ENCODE peak calls at places on chromosomes 2 and 18, in eight cellular contexts. V is testis; K is bronchial epithelial cell; G is fibroblast of lung; O is fibroblast of mammary gland; H is AG10803; E is effector memory CD4-positive, alpha-beta T cell; Z is pancreas. W is an unnamed sample.
A peak's percentile ranks its signal among the peaks of the same experiment; 100 is the strongest.

GRCh38 chr2:19312949-19313348 is 45.5 kb downstream of the OSR1 start:
- DNase-seq in V (peak; percentile 47), E (no peak), O (peak; percentile 61), Z (peak; percentile 38), K (peak; percentile 50), H (peak; percentile 49), G (peak; percentile 63), W (peak; percentile 29)

GRCh38 chr2:12819098-12819465 is 102.3 kb downstream of the TRIB2 start:
- DNase-seq in V (peak; percentile 92), G (peak; percentile 98), E (no peak), H (peak; percentile 100), Z (peak; percentile 59), O (peak; percentile 99), K (peak; percentile 94), W (peak; percentile 85)

GRCh38 chr2:135851858-135852257 is 14.9 kb upstream of the LCT start:
- DNase-seq in O (no peak), V (no peak), G (no peak), Z (no peak), K (no peak), H (peak; percentile 53), E (no peak), W (no peak)

GRCh38 chr18:74524097-74524496 is 10.2 kb upstream of the CNDP1 start:
- DNase-seq in K (no peak), G (peak; percentile 54), H (no peak), O (no peak), E (no peak), V (no peak), Z (peak; percentile 36), W (no peak)

GRCh38 chr2:210399440-210400041 is 77.0 kb downstream of the LANCL1 start:
- DNase-seq in E (no peak), K (peak; percentile 43), V (no peak), H (no peak), O (peak; percentile 25), G (peak; percentile 42), Z (no peak), W (peak; percentile 11)

GRCh38 chr18:12776821-12777471 is 74.1 kb downstream of the PSMG2 start:
- DNase-seq in G (no peak), K (no peak), E (no peak), O (no peak), H (no peak), Z (no peak), V (no peak), W (no peak)

GRCh38 chr2:44537264-44537663 is 175.5 kb downstream of the CAMKMT start:
- DNase-seq in V (no peak), H (peak; percentile 14), O (peak; percentile 32), K (peak; percentile 40), G (no peak), E (no peak), Z (no peak), W (peak; percentile 42)

GRCh38 chr2:26461601-26462023 is 16.3 kb downstream of the OTOF start:
- DNase-seq in H (no peak), K (no peak), V (no peak), E (no peak), O (no peak), Z (no peak), G (no peak), W (no peak)

GRCh38 chr2:124489686-124490085 is 464.6 kb downstream of the CNTNAP5 start:
- DNase-seq in G (no peak), O (no peak), H (no peak), V (no peak), K (peak; percentile 12), Z (no peak), E (no peak), W (no peak)

GRCh38 chr2:25323042-25323514 is 18.6 kb downstream of the DNMT3A start:
- DNase-seq in H (peak; percentile 22), E (peak; percentile 63), K (no peak), V (peak; percentile 50), G (no peak), Z (no peak), O (peak; percentile 35), W (no peak)

GRCh38 chr2:229660951-229661350 is 53.4 kb downstream of the DNER start:
- DNase-seq in Z (no peak), H (no peak), K (peak; percentile 54), O (peak; percentile 22), V (no peak), G (peak; percentile 6), E (no peak), W (peak; percentile 31)

GRCh38 chr2:176176233-176176632 is 12.2 kb upstream of the HOXD1 start:
- DNase-seq in H (no peak), O (no peak), E (no peak), Z (no peak), K (no peak), G (no peak), V (no peak), W (no peak)

GRCh38 chr2:176175729-176176074 is 12.8 kb upstream of the HOXD1 start:
- DNase-seq in H (no peak), O (no peak), Z (no peak), K (no peak), G (no peak), V (no peak), E (no peak), W (no peak)

GRCh38 chr2:176178807-176179271 is 9.6 kb upstream of the HOXD1 start:
- DNase-seq in V (no peak), K (peak; percentile 8), E (no peak), Z (no peak), O (no peak), H (no peak), G (no peak), W (no peak)

GRCh38 chr2:176178271-176178806 is 10.1 kb upstream of the HOXD1 start:
- DNase-seq in G (no peak), Z (no peak), H (peak; percentile 37), O (peak; percentile 57), E (no peak), V (peak; percentile 38), K (peak; percentile 60), W (peak; percentile 68)

DNA sequence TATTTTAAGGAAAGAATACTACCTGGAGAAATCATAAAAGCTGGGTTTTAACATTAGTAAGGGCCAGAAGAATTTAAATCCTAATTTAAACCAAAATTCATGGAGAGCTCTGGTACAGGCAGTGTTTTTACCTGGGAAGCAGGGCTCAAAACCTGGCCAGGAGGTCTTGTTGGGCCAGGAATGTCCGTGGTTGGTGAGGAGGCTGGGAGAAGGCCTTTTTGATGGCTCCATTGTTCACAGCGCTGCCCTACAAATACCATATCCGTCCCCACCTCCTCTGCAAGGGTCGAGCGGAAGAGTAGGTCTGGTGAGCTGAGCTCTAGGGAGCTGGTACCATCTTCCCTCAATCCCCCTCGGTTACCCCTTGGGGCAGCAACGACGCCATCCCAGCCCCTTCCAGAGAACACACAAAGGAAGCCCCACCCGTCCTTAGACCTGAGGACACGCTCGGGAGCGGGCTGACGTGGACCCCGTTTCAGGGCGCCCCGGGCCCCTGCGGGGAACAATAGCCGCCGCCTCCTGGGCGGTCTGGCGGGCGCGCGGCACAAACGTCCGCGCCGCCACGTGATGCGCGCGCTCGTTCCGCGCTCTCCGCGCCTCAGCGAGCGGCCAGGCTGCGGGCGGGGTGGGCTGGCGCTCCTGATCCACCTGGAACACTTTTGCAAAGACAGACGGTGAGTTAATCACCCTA is 10.7 kb upstream of the HOXD1 start:
- DNase-seq in K (no peak), E (no peak), V (no peak), Z (no peak), O (no peak), H (no peak), G (no peak), W (no peak)
- H3K4me3 ChIP-seq in K (peak overlapping the region; percentile 17), E (no peak overlapping the region), V (peak overlapping the region; percentile 48), Z (no peak overlapping the region), O (peak overlapping the region; percentile 50), H (peak overlapping the region; percentile 58), G (no peak overlapping the region), W (no peak overlapping the region)

DNA sequence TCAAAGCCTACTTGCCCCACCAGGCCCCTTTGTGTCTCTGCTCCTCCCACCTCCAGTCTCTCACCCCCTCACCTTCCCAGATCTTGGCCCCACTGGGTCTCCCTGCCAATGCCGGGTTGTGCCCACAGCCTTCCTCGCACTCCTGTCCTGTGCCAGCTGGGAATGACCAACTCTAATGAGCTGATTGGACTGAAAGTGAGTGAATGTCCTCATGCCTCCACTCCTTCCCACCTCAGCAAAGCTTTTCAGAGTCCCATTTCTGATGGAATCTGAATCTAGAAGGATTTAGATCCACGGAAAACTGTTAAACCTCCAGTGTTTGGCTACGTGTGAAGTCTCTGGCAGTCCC is 104.1 kb downstream of the RTN4 start:
- DNase-seq in E (no peak), H (no peak), G (no peak), K (no peak), Z (no peak), V (no peak), O (no peak), W (no peak)
- H3K4me3 ChIP-seq in E (no peak overlapping the region), H (no peak overlapping the region), G (no peak overlapping the region), K (no peak overlapping the region), Z (no peak overlapping the region), V (no peak overlapping the region), O (no peak overlapping the region), W (no peak overlapping the region)

GRCh38 chr2:10059552-10060335 is 16.4 kb downstream of the KLF11 start:
- DNase-seq in G (no peak), K (no peak), E (no peak), O (no peak), V (no peak), Z (no peak), H (no peak), W (no peak)

GRCh38 chr2:10058251-10059015 is 15.1 kb downstream of the KLF11 start:
- DNase-seq in O (no peak), Z (no peak), K (no peak), G (no peak), E (no peak), H (no peak), V (no peak), W (no peak)

GRCh38 chr2:10059016-10059351 is 15.6 kb downstream of the KLF11 start:
- DNase-seq in Z (no peak), K (no peak), E (no peak), G (no peak), O (no peak), V (no peak), H (no peak), W (no peak)

GRCh38 chr2:10056439-10056838 is 13.1 kb downstream of the KLF11 start:
- DNase-seq in Z (no peak), E (no peak), O (no peak), K (no peak), G (no peak), H (peak; percentile 12), V (no peak), W (no peak)

GRCh38 chr2:10057231-10058107 is 14.1 kb downstream of the KLF11 start:
- DNase-seq in E (no peak), V (peak; percentile 79), Z (no peak), H (peak; percentile 80), K (peak; percentile 72), G (peak; percentile 92), O (peak; percentile 80), W (peak; percentile 83)
- H3K4me3 ChIP-seq in E (no peak overlapping the region), V (no peak overlapping the region), Z (no peak overlapping the region), H (peak overlapping the region; percentile 38), K (peak overlapping the region; percentile 24), G (peak overlapping the region; percentile 46), O (peak overlapping the region; percentile 32), W (peak overlapping the region; percentile 23)

GRCh38 chr2:114659895-114660294 is 217.5 kb downstream of the DPP10 start:
- DNase-seq in Z (no peak), E (no peak), K (no peak), V (no peak), G (no peak), O (no peak), H (no peak), W (no peak)

GRCh38 chr2:114661926-114662670 is 219.7 kb downstream of the DPP10 start:
- DNase-seq in V (peak; percentile 81), Z (peak; percentile 17), K (no peak), E (no peak), H (no peak), O (no peak), G (no peak), W (no peak)
- H3K4me3 ChIP-seq in V (peak overlapping the region; percentile 60), Z (peak overlapping the region; percentile 48), K (peak overlapping the region; percentile 36), E (peak overlapping the region; percentile 40), H (peak overlapping the region; percentile 56), O (peak overlapping the region; percentile 12), G (peak overlapping the region; percentile 51), W (peak overlapping the region; percentile 30)

GRCh38 chr18:59898093-59898492 is 1.7 kb upstream of the PMAIP1 start:
- DNase-seq in E (no peak), Z (no peak), V (no peak), O (no peak), G (no peak), K (no peak), H (no peak), W (no peak)
- H3K4me3 ChIP-seq in E (no peak overlapping the region), Z (no peak overlapping the region), V (no peak overlapping the region), O (no peak overlapping the region), G (peak overlapping the region; percentile 94), K (no peak overlapping the region), H (peak overlapping the region; percentile 84), W (no peak overlapping the region)